ENCODE peak calls at places on chromosomes 13 and 19, in eight cellular contexts. One of them, this sample, is unnamed.

GRCh38 chr19:33302974-33303790 is 848 bp upstream of the CEBPA start:
- DNase-seq in tibial artery: peak
- DNase-seq in HL-60: peak
- DNase-seq in keratinocyte: no peak
- DNase-seq in fibroblast of lung: peak
- DNase-seq in PC-3: peak
- DNase-seq in psoas muscle: peak
- DNase-seq in AG04450: no peak
- DNase-seq in this sample: no peak

GRCh38 chr13:76161143-76161542 is 525.0 kb downstream of the LMO7 start:
- DNase-seq in psoas muscle: no peak
- DNase-seq in PC-3: no peak
- DNase-seq in fibroblast of lung: peak
- DNase-seq in HL-60: no peak
- DNase-seq in AG04450: no peak
- DNase-seq in keratinocyte: no peak
- DNase-seq in tibial artery: no peak
- DNase-seq in this sample: no peak

GRCh38 chr13:64723735-64724134 is 2506.4 kb downstream of the PCDH9 start:
- DNase-seq in PC-3: peak
- DNase-seq in AG04450: peak
- DNase-seq in HL-60: no peak
- DNase-seq in fibroblast of lung: peak
- DNase-seq in tibial artery: no peak
- DNase-seq in keratinocyte: peak
- DNase-seq in psoas muscle: no peak
- DNase-seq in this sample: no peak

GRCh38 chr13:104006625-104007061 is 940.4 kb upstream of the SLC10A2 start:
- DNase-seq in keratinocyte: no peak
- DNase-seq in PC-3: peak
- DNase-seq in psoas muscle: no peak
- DNase-seq in tibial artery: no peak
- DNase-seq in fibroblast of lung: peak
- DNase-seq in HL-60: no peak
- DNase-seq in AG04450: no peak
- DNase-seq in this sample: no peak

GRCh38 chr13:98274921-98275487 is 97.9 kb upstream of the RNF113B start:
- DNase-seq in psoas muscle: no peak
- DNase-seq in PC-3: no peak
- DNase-seq in AG04450: peak
- DNase-seq in fibroblast of lung: peak
- DNase-seq in keratinocyte: no peak
- DNase-seq in tibial artery: no peak
- DNase-seq in HL-60: no peak
- DNase-seq in this sample: no peak

GRCh38 chr13:76879211-76879875 is 6.9 kb downstream of the KCTD12 start:
- DNase-seq in HL-60: peak
- DNase-seq in tibial artery: peak
- DNase-seq in PC-3: peak
- DNase-seq in AG04450: no peak
- DNase-seq in fibroblast of lung: peak
- DNase-seq in keratinocyte: no peak
- DNase-seq in psoas muscle: peak
- DNase-seq in this sample: peak

GRCh38 chr13:25630327-25630726 is 258.6 kb downstream of the ATP8A2 start:
- DNase-seq in keratinocyte: no peak
- DNase-seq in fibroblast of lung: no peak
- DNase-seq in HL-60: no peak
- DNase-seq in PC-3: no peak
- DNase-seq in tibial artery: no peak
- DNase-seq in psoas muscle: no peak
- DNase-seq in AG04450: no peak
- DNase-seq in this sample: no peak

GRCh38 chr13:49584771-49585182 is 581 bp downstream of the RCBTB1 start:
- DNase-seq in AG04450: no peak
- DNase-seq in keratinocyte: no peak
- DNase-seq in psoas muscle: no peak
- DNase-seq in HL-60: no peak
- DNase-seq in fibroblast of lung: no peak
- DNase-seq in tibial artery: no peak
- DNase-seq in PC-3: peak
- DNase-seq in this sample: no peak

GRCh38 chr13:99385161-99385560 is 78.0 kb upstream of the GPR183 start:
- DNase-seq in psoas muscle: no peak
- DNase-seq in HL-60: no peak
- DNase-seq in PC-3: no peak
- DNase-seq in keratinocyte: no peak
- DNase-seq in AG04450: no peak
- DNase-seq in tibial artery: no peak
- DNase-seq in fibroblast of lung: no peak
- DNase-seq in this sample: no peak

GRCh38 chr13:67844544-67844943 is 614.4 kb upstream of the PCDH9 start:
- DNase-seq in psoas muscle: no peak
- DNase-seq in tibial artery: no peak
- DNase-seq in PC-3: peak
- DNase-seq in AG04450: no peak
- DNase-seq in keratinocyte: no peak
- DNase-seq in HL-60: no peak
- DNase-seq in fibroblast of lung: no peak
- DNase-seq in this sample: no peak

GRCh38 chr13:43036386-43037220 is 13.2 kb downstream of the DNAJC15 start:
- DNase-seq in psoas muscle: no peak
- DNase-seq in tibial artery: no peak
- DNase-seq in HL-60: no peak
- DNase-seq in AG04450: no peak
- DNase-seq in PC-3: no peak
- DNase-seq in keratinocyte: no peak
- DNase-seq in fibroblast of lung: peak
- DNase-seq in this sample: no peak

GRCh38 chr13:23671902-23672301 is 101.7 kb downstream of the TNFRSF19 start:
- DNase-seq in psoas muscle: no peak
- DNase-seq in AG04450: peak
- DNase-seq in fibroblast of lung: peak
- DNase-seq in PC-3: peak
- DNase-seq in keratinocyte: no peak
- DNase-seq in tibial artery: no peak
- DNase-seq in HL-60: no peak
- DNase-seq in this sample: no peak

DNA sequence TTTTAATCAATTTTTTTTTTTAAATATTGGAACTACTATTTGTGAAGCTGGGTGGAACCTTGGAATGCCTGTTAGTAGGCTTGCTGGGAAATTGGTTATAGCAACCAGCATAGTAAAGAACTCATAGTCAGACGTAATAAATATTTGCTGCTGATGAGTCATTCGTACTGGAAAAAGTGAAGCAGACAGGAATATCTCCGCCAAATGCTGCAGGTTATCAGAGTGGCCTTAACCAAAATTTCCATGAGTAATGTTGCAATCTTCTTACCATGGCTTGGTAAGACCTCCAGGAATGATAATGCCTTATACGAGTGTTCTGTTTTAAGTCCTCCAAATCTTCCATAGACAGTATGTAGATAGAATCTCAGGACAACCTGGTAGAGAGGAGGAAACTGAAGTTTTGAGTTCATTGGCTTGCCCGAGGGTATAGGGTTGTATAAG is 34.2 kb downstream of the MBNL2 start:
- DNase-seq in AG04450: peak
- DNase-seq in fibroblast of lung: peak
- DNase-seq in HL-60: no peak
- DNase-seq in keratinocyte: peak
- DNase-seq in psoas muscle: no peak
- DNase-seq in tibial artery: no peak
- DNase-seq in PC-3: peak
- DNase-seq in this sample: peak
- H3K27ac ChIP-seq in AG04450: peak
- H3K27ac ChIP-seq in fibroblast of lung: peak
- H3K27ac ChIP-seq in HL-60: no peak
- H3K27ac ChIP-seq in keratinocyte: peak
- H3K27ac ChIP-seq in psoas muscle: peak
- H3K27ac ChIP-seq in tibial artery: peak
- H3K27ac ChIP-seq in PC-3: peak
- H3K27ac ChIP-seq in this sample: peak

GRCh38 chr19:49645592-49645991 is 3.6 kb downstream of the SCAF1 start:
- DNase-seq in AG04450: no peak
- DNase-seq in PC-3: no peak
- DNase-seq in fibroblast of lung: no peak
- DNase-seq in tibial artery: no peak
- DNase-seq in keratinocyte: no peak
- DNase-seq in psoas muscle: no peak
- DNase-seq in HL-60: no peak
- DNase-seq in this sample: no peak

GRCh38 chr19:49641688-49642487 is at the start of gene SCAF1:
- DNase-seq in fibroblast of lung: peak
- DNase-seq in keratinocyte: peak
- DNase-seq in psoas muscle: peak
- DNase-seq in AG04450: peak
- DNase-seq in PC-3: peak
- DNase-seq in HL-60: peak
- DNase-seq in tibial artery: peak
- DNase-seq in this sample: peak

GRCh38 chr19:49642488-49643035 is 553 bp downstream of the SCAF1 start:
- DNase-seq in AG04450: no peak
- DNase-seq in tibial artery: no peak
- DNase-seq in HL-60: no peak
- DNase-seq in psoas muscle: no peak
- DNase-seq in PC-3: no peak
- DNase-seq in fibroblast of lung: no peak
- DNase-seq in keratinocyte: no peak
- DNase-seq in this sample: no peak

GRCh38 chr19:49645995-49646394 is 4.0 kb downstream of the SCAF1 start:
- DNase-seq in keratinocyte: no peak
- DNase-seq in fibroblast of lung: no peak
- DNase-seq in psoas muscle: no peak
- DNase-seq in tibial artery: no peak
- DNase-seq in AG04450: no peak
- DNase-seq in HL-60: no peak
- DNase-seq in PC-3: no peak
- DNase-seq in this sample: no peak

GRCh38 chr19:49643466-49643865 is 1.5 kb downstream of the SCAF1 start:
- DNase-seq in AG04450: no peak
- DNase-seq in HL-60: no peak
- DNase-seq in PC-3: no peak
- DNase-seq in psoas muscle: no peak
- DNase-seq in fibroblast of lung: no peak
- DNase-seq in tibial artery: no peak
- DNase-seq in keratinocyte: no peak
- DNase-seq in this sample: no peak
- H3K4me3 ChIP-seq in AG04450: peak
- H3K4me3 ChIP-seq in HL-60: no peak
- H3K4me3 ChIP-seq in PC-3: peak
- H3K4me3 ChIP-seq in psoas muscle: peak
- H3K4me3 ChIP-seq in fibroblast of lung: peak
- H3K4me3 ChIP-seq in tibial artery: no peak
- H3K4me3 ChIP-seq in keratinocyte: no peak
- H3K4me3 ChIP-seq in this sample: no peak

DNA sequence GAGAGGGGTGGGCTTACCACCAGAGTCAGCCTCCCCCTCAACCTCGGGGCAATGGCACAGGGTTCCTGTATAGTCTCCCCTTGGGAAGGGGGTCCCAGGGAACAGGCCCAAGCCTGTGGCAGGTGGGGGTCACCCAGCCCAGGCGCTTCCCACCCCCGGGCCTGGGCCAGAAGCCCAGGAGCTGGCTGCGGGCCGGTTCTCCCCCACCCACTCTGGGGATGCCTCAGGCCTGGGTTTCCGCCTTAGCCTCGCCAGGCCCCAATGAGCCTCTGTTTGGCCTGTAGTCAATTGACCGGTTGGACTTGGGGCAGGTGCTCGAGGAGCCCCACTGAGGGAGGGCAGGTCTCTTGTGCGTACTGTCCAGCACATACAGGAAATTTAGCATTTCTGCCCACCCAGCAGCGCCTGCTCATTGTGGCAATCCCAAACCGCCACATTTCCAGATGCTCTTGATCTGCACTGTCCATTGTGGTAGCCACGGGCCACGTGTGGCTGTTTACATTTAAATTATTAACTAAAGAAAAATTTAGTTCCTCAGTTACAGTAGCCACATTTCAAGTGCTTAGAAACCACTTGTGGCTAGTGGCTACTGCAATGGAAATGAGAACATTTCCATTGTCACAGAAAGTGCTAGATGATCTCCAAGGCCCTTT is 9.9 kb downstream of the LYL1 start:
- DNase-seq in PC-3: no peak
- DNase-seq in fibroblast of lung: no peak
- DNase-seq in AG04450: no peak
- DNase-seq in tibial artery: no peak
- DNase-seq in psoas muscle: no peak
- DNase-seq in keratinocyte: no peak
- DNase-seq in HL-60: no peak
- DNase-seq in this sample: peak
- H3K27ac ChIP-seq in PC-3: no peak
- H3K27ac ChIP-seq in fibroblast of lung: no peak
- H3K27ac ChIP-seq in AG04450: peak
- H3K27ac ChIP-seq in tibial artery: peak
- H3K27ac ChIP-seq in psoas muscle: peak
- H3K27ac ChIP-seq in keratinocyte: no peak
- H3K27ac ChIP-seq in HL-60: no peak
- H3K27ac ChIP-seq in this sample: peak

GRCh38 chr19:13821292-13821691 is 26.0 kb downstream of the ZSWIM4 start:
- DNase-seq in PC-3: no peak
- DNase-seq in HL-60: no peak
- DNase-seq in tibial artery: no peak
- DNase-seq in keratinocyte: no peak
- DNase-seq in psoas muscle: no peak
- DNase-seq in fibroblast of lung: no peak
- DNase-seq in AG04450: no peak
- DNase-seq in this sample: no peak

GRCh38 chr19:13817615-13818371 is 22.6 kb downstream of the ZSWIM4 start:
- DNase-seq in keratinocyte: no peak
- DNase-seq in fibroblast of lung: no peak
- DNase-seq in HL-60: no peak
- DNase-seq in tibial artery: no peak
- DNase-seq in PC-3: no peak
- DNase-seq in psoas muscle: no peak
- DNase-seq in AG04450: no peak
- DNase-seq in this sample: no peak

GRCh38 chr19:13817018-13817614 is 21.9 kb downstream of the ZSWIM4 start:
- DNase-seq in keratinocyte: no peak
- DNase-seq in fibroblast of lung: no peak
- DNase-seq in tibial artery: no peak
- DNase-seq in psoas muscle: no peak
- DNase-seq in AG04450: no peak
- DNase-seq in PC-3: no peak
- DNase-seq in HL-60: no peak
- DNase-seq in this sample: no peak

GRCh38 chr19:13823256-13823655 is 28.0 kb downstream of the ZSWIM4 start:
- DNase-seq in tibial artery: no peak
- DNase-seq in PC-3: no peak
- DNase-seq in HL-60: no peak
- DNase-seq in AG04450: no peak
- DNase-seq in fibroblast of lung: no peak
- DNase-seq in psoas muscle: peak
- DNase-seq in keratinocyte: no peak
- DNase-seq in this sample: no peak

DNA sequence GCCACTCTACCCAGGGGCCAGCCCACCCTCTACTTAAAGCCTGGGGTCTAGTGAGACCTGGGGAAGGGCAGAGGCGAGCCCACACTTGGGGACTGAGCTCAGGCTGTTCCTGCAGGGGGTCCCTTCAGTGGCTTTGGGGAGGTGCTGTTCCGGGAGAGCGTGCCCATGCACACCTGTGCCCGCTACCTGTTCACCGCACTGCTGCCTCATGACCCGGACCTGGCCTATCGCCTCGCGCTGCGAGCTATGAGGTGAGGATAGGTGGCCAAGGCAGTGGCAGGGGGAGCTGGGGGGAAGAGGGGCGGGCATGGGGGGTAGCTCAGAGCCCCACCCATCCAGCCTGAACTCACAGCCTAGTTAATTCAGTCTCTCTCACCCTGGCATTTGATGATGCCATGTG is 24.0 kb downstream of the ZSWIM4 start:
- DNase-seq in psoas muscle: no peak
- DNase-seq in tibial artery: no peak
- DNase-seq in keratinocyte: no peak
- DNase-seq in AG04450: no peak
- DNase-seq in HL-60: no peak
- DNase-seq in PC-3: no peak
- DNase-seq in fibroblast of lung: no peak
- DNase-seq in this sample: no peak
- H3K4me3 ChIP-seq in psoas muscle: no peak
- H3K4me3 ChIP-seq in tibial artery: no peak
- H3K4me3 ChIP-seq in keratinocyte: no peak
- H3K4me3 ChIP-seq in AG04450: no peak
- H3K4me3 ChIP-seq in HL-60: no peak
- H3K4me3 ChIP-seq in PC-3: no peak
- H3K4me3 ChIP-seq in fibroblast of lung: no peak
- H3K4me3 ChIP-seq in this sample: no peak

This sample was measured in ascending aorta.